ENCODE peak calls at places on chromosome 17, in five cellular contexts. G, I, A, O and J are unnamed samples.

GRCh38 chr17:37200497-37200896 is 175.3 kb upstream of the C17orf78 start:
- DNase-seq in G (no peak), I (no peak), A (no peak), O (no peak), J (no peak)

GRCh38 chr17:49789278-49789578 is 747 bp downstream of the KAT7 start:
- DNase-seq in G (no peak), I (no peak), A (no peak), O (no peak), J (no peak)

GRCh38 chr17:39605492-39606433 is 2.0 kb downstream of the NEUROD2 start:
- DNase-seq in G (no peak), I (peak), A (peak), O (no peak), J (peak)

GRCh38 chr17:62763891-62764600 is 44.1 kb downstream of the MARCHF10 start:
- DNase-seq in G (no peak), I (peak), A (no peak), O (no peak), J (no peak)

GRCh38 chr17:21239680-21240374 is 13.4 kb downstream of the NATD1 start:
- DNase-seq in G (no peak), I (peak), A (peak), O (peak), J (peak)

GRCh38 chr17:45127583-45128300 is 4.6 kb downstream of the PLCD3 start:
- DNase-seq in G (no peak), I (peak), A (no peak), O (peak), J (peak)

GRCh38 chr17:31549121-31549524 is 157.6 kb downstream of the RAB11FIP4 start:
- DNase-seq in G (no peak), I (no peak), A (no peak), O (peak), J (peak)

GRCh38 chr17:76679242-76679641 is 31.5 kb downstream of the MXRA7 start:
- DNase-seq in G (no peak), I (no peak), A (no peak), O (no peak), J (no peak)

GRCh38 chr17:76265624-76266243 is 586 bp downstream of the UBALD2 start:
- DNase-seq in G (peak), I (no peak), A (peak), O (peak), J (peak)

GRCh38 chr17:82913304-82914043 is 73.7 kb upstream of the ZNF750 start:
- DNase-seq in G (no peak), I (no peak), A (no peak), O (peak), J (no peak)

GRCh38 chr17:30357476-30357875 is 21.3 kb upstream of the CPD start:
- DNase-seq in G (no peak), I (no peak), A (no peak), O (no peak), J (no peak)

GRCh38 chr17:46872421-46872820 is 21.0 kb downstream of the WNT9B start:
- DNase-seq in G (no peak), I (no peak), A (no peak), O (no peak), J (no peak)
- H2BK12ac ChIP-seq in G (peak), I (no peak), A (no peak), O (no peak), J (no peak)

GRCh38 chr17:19457830-19458271 is 46.8 kb downstream of the RNF112 start:
- DNase-seq in G (no peak), I (peak), A (peak), O (no peak), J (no peak)
- H2BK120ac ChIP-seq in G (no peak), I (no peak), A (peak), O (no peak), J (no peak)

GRCh38 chr17:78082988-78083387 is 45.6 kb downstream of the TMC6 start:
- DNase-seq in G (no peak), I (no peak), A (no peak), O (no peak), J (no peak)

GRCh38 chr17:78075545-78075944 is 53.0 kb downstream of the TMC6 start:
- DNase-seq in G (no peak), I (no peak), A (no peak), O (no peak), J (no peak)

GRCh38 chr17:78075011-78075410 is 53.5 kb downstream of the TMC6 start:
- DNase-seq in G (no peak), I (no peak), A (no peak), O (no peak), J (no peak)

GRCh38 chr17:78081551-78081950 is 47.0 kb downstream of the TMC6 start:
- DNase-seq in G (no peak), I (no peak), A (no peak), O (no peak), J (no peak)

DNA sequence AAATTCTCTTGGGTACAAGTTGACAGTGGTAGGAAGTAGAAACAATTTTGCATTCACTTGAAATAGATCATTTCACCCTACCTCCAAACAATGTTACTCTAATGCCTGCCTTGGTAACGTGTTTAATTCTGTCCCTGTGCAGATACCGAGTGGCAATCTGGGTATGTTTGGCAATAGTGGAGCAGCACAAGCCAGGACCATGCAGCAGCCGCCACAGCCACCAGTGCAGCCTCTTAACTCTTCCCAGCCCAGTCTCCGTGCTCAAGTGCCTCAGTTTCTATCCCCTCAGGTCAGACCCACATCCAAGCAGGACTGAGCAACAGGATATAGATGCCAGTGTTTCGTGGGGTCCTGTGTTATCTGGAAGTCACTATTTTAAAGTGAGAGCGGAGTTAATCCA is 49.3 kb downstream of the TMC6 start:
- DNase-seq in G (no peak), I (no peak), A (no peak), O (no peak), J (no peak)
- H2BK12ac ChIP-seq in G (no peak), I (no peak), A (no peak), O (no peak), J (no peak)

GRCh38 chr17:73069164-73069774 is 23.2 kb downstream of the SLC39A11 start:
- DNase-seq in G (no peak), I (no peak), A (no peak), O (peak), J (peak)

GRCh38 chr17:73071387-73071999 is 21.0 kb downstream of the SLC39A11 start:
- DNase-seq in G (no peak), I (no peak), A (no peak), O (peak), J (peak)

GRCh38 chr17:73074515-73074914 is 18.0 kb downstream of the SLC39A11 start:
- DNase-seq in G (no peak), I (no peak), A (no peak), O (no peak), J (no peak)

GRCh38 chr17:73069846-73070245 is 22.6 kb downstream of the SLC39A11 start:
- DNase-seq in G (no peak), I (no peak), A (no peak), O (peak), J (no peak)

GRCh38 chr17:73072254-73072962 is 20.1 kb downstream of the SLC39A11 start:
- DNase-seq in G (no peak), I (no peak), A (no peak), O (no peak), J (no peak)
- H2BK120ac ChIP-seq in G (no peak), I (no peak), A (no peak), O (peak), J (no peak)

GRCh38 chr17:17298108-17298507 is 5.1 kb upstream of the NT5M start:
- DNase-seq in G (no peak), I (no peak), A (no peak), O (no peak), J (no peak)
- H2BK12ac ChIP-seq in G (no peak), I (no peak), A (no peak), O (no peak), J (no peak)